ENCODE peak calls at places on chromosomes 6 and 20, in seven cellular contexts. K is RWPE1; Y is activated T-helper 1 cell treated with Interleukin-2 at 50 U/mL for 16 hours; F is stimulated activated CD4-positive, alpha-beta T cell treated with anti-CD3 and anti-CD28 coated beads, Interleukin-4, amount 100 ng/mL, for 24 hours; U is SW 1271; P is ecto neural progenitor cell; M is GM23338. R is an unnamed sample.

GRCh38 chr6:132669690-132670291 is 10.8 kb upstream of the TAAR1 start:
- DNase-seq in K (peak), Y (no peak), F (no peak), U (peak), P (no peak), M (peak), R (peak)

GRCh38 chr6:160041608-160042007 is 72.7 kb downstream of the IGF2R start:
- DNase-seq in K (peak), Y (no peak), F (no peak), U (no peak), P (no peak), M (no peak), R (no peak)

GRCh38 chr20:52172392-52173047 is 19.1 kb downstream of the ZFP64 start:
- DNase-seq in K (peak), Y (no peak), F (no peak), U (no peak), P (no peak), M (no peak), R (no peak)

GRCh38 chr6:163780993-163781392 is 366.5 kb downstream of the QKI start:
- DNase-seq in K (no peak), Y (no peak), F (no peak), U (no peak), P (peak), M (peak), R (no peak)

GRCh38 chr20:10660661-10661060 is 13.1 kb downstream of the JAG1 start:
- DNase-seq in K (no peak), Y (no peak), F (no peak), U (no peak), P (no peak), M (no peak), R (no peak)

GRCh38 chr6:71333700-71334099 is 45.1 kb downstream of the OGFRL1 start:
- DNase-seq in K (peak), Y (no peak), F (no peak), U (peak), P (no peak), M (no peak), R (peak)

GRCh38 chr6:39166189-39166917 is 51.4 kb upstream of the SAYSD1 start:
- DNase-seq in K (peak), Y (peak), F (peak), U (peak), P (peak), M (peak), R (peak)

GRCh38 chr20:40551125-40551530 is 137.9 kb downstream of the MAFB start:
- DNase-seq in K (no peak), Y (no peak), F (no peak), U (no peak), P (no peak), M (no peak), R (no peak)

R was measured in Panc1.